ENCODE peak calls at places on chromosomes 4 and X, in ten cellular contexts. D, G, A, K, C, H, V, I, Q and F are unnamed samples.

GRCh38 chr4:77074961-77075855 is 581 bp downstream of the CCNI start:
- DNase-seq in D (peak), G (peak), A (peak), K (peak), C (peak), H (peak), V (peak), I (peak), Q (peak), F (peak)

GRCh38 chr4:76199664-76200211 is 13.9 kb downstream of the SCARB2 start:
- DNase-seq in D (peak), G (no peak), A (no peak), K (peak), C (peak), H (no peak), V (no peak), I (no peak), Q (no peak), F (no peak)

GRCh38 chr4:56289934-56290333 is 97.4 kb downstream of the AASDH start:
- DNase-seq in D (no peak), G (peak), A (no peak), K (no peak), C (no peak), H (no peak), V (no peak), I (no peak), Q (no peak), F (no peak)

GRCh38 chr4:67198757-67199156 is 346.5 kb downstream of the CENPC start:
- DNase-seq in D (no peak), G (peak), A (peak), K (no peak), C (no peak), H (no peak), V (no peak), I (no peak), Q (no peak), F (peak)

GRCh38 chrX:34638116-34638515 is 19.0 kb downstream of the TMEM47 start:
- DNase-seq in D (no peak), G (no peak), A (no peak), K (no peak), C (no peak), H (no peak), V (no peak), I (no peak), Q (no peak), F (peak)

GRCh38 chr4:11111876-11112275 is 316.8 kb downstream of the HS3ST1 start:
- DNase-seq in D (no peak), G (no peak), A (no peak), K (no peak), C (no peak), H (no peak), V (no peak), I (no peak), Q (no peak), F (no peak)

GRCh38 chr4:87896020-87896621 is 63.4 kb downstream of the MEPE start:
- DNase-seq in D (peak), G (peak), A (peak), K (no peak), C (no peak), H (peak), V (peak), I (no peak), Q (peak), F (peak)

GRCh38 chrX:107744868-107745267 is 30.7 kb downstream of the TSC22D3 start:
- DNase-seq in D (no peak), G (no peak), A (no peak), K (no peak), C (no peak), H (no peak), V (no peak), I (no peak), Q (no peak), F (no peak)

GRCh38 chr4:10656420-10656819 is 28.1 kb downstream of the CLNK start:
- DNase-seq in D (no peak), G (no peak), A (no peak), K (no peak), C (no peak), H (no peak), V (no peak), I (no peak), Q (no peak), F (no peak)

GRCh38 chrX:8851487-8851886 is 50.3 kb upstream of the FAM9A start:
- DNase-seq in D (no peak), G (no peak), A (no peak), K (no peak), C (no peak), H (no peak), V (no peak), I (no peak), Q (no peak), F (no peak)

GRCh38 chrX:51420610-51421009 is 75.8 kb downstream of the NUDT11 start:
- DNase-seq in D (no peak), G (peak), A (peak), K (no peak), C (no peak), H (peak), V (no peak), I (no peak), Q (no peak), F (peak)

GRCh38 chr4:55635282-55635681 is 816 bp downstream of the NMU start:
- DNase-seq in D (peak), G (no peak), A (no peak), K (no peak), C (no peak), H (no peak), V (no peak), I (no peak), Q (no peak), F (peak)

GRCh38 chr4:3387943-3388348 is 53.8 kb upstream of the HGFAC start:
- DNase-seq in D (peak), G (no peak), A (peak), K (peak), C (peak), H (peak), V (peak), I (peak), Q (peak), F (peak)

GRCh38 chr4:140018931-140019618 is 134.9 kb downstream of the MAML3 start:
- DNase-seq in D (no peak), G (no peak), A (no peak), K (no peak), C (no peak), H (no peak), V (no peak), I (no peak), Q (no peak), F (no peak)

GRCh38 chrX:123277821-123278220 is 93.7 kb downstream of the GRIA3 start:
- DNase-seq in D (no peak), G (no peak), A (no peak), K (no peak), C (no peak), H (no peak), V (no peak), I (no peak), Q (no peak), F (no peak)

GRCh38 chr4:164412246-164412645 is 341.7 kb upstream of the SMIM31 start:
- DNase-seq in D (no peak), G (no peak), A (no peak), K (no peak), C (no peak), H (no peak), V (no peak), I (no peak), Q (no peak), F (no peak)

GRCh38 chr4:152408514-152409327 is 127.2 kb downstream of the FBXW7 start:
- DNase-seq in D (no peak), G (no peak), A (peak), K (no peak), C (no peak), H (no peak), V (no peak), I (no peak), Q (no peak), F (peak)

GRCh38 chrX:66164470-66164869 is 423 bp downstream of the HEPH start:
- DNase-seq in D (no peak), G (no peak), A (peak), K (no peak), C (no peak), H (no peak), V (no peak), I (no peak), Q (no peak), F (no peak)

GRCh38 chr4:141158219-141158618 is 24.9 kb upstream of the RNF150 start:
- DNase-seq in D (no peak), G (no peak), A (no peak), K (no peak), C (no peak), H (peak), V (no peak), I (no peak), Q (no peak), F (peak)

GRCh38 chr4:42605264-42605663 is 51.6 kb downstream of the ATP8A1 start:
- DNase-seq in D (no peak), G (no peak), A (no peak), K (no peak), C (peak), H (no peak), V (no peak), I (no peak), Q (no peak), F (no peak)

GRCh38 chr4:165288639-165289428 is 38.6 kb upstream of the MSMO1 start:
- DNase-seq in D (no peak), G (no peak), A (peak), K (no peak), C (no peak), H (peak), V (no peak), I (no peak), Q (no peak), F (peak)

GRCh38 chr4:186829740-186830449 is 106.2 kb upstream of the FAT1 start:
- DNase-seq in D (no peak), G (no peak), A (no peak), K (no peak), C (no peak), H (no peak), V (no peak), I (no peak), Q (no peak), F (no peak)

GRCh38 chr4:82865592-82865991 is 25.4 kb downstream of the SEC31A start:
- DNase-seq in D (no peak), G (peak), A (peak), K (no peak), C (no peak), H (peak), V (no peak), I (no peak), Q (no peak), F (peak)

GRCh38 chrX:119292445-119292844 is 56.4 kb downstream of the PGRMC1 start:
- DNase-seq in D (no peak), G (no peak), A (peak), K (no peak), C (no peak), H (no peak), V (no peak), I (no peak), Q (no peak), F (no peak)

GRCh38 chrX:34880656-34881055 is 61.9 kb upstream of the FAM47B start:
- DNase-seq in D (no peak), G (no peak), A (peak), K (no peak), C (no peak), H (peak), V (no peak), I (no peak), Q (no peak), F (no peak)

GRCh38 chr4:88759039-88759631 is 61.5 kb upstream of the NAP1L5 start:
- DNase-seq in D (peak), G (no peak), A (no peak), K (no peak), C (no peak), H (peak), V (no peak), I (no peak), Q (no peak), F (peak)

DNA sequence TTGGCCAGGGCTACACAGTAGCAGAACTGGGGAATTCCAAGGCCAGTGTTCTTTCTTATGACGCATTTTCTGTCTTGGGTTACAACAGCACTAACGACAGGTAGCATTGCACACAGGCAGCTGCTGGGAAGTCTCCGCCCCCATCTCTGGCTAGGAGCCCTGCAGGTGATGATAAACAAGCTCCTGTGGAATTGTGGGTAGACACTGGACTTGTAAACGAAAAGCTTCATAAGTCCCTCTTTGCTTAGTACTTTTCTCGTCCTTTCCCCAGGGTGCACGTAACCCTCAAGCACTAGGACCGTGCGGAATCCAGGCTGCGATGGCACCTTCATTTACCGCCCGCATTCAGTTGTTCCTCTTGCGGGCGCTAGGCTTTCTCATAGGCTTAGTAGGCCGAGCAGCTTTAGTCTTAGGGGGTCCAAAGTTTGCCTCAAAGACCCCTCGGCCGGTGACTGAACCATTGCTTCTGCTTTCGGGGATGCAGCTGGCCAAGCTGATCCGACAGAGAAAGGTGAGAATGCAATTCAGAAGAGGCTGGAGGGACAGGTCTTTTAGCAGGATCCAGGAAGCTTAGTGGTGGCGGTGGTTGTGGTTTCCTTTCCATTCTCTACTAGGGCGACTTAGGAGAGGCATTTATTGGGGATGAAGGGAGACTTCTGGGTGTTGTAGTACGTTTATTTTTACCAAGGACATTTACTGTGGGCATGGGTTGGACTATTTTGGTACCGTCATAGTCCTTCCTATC is at the start of gene FAAH2:
- DNase-seq in D (peak), G (peak), A (peak), K (peak), C (no peak), H (no peak), V (no peak), I (peak), Q (peak), F (peak)
- TF ChIP-seq CTCF in D (peak), G (no peak), A (peak), K (no peak), C (no peak), H (no peak), V (no peak), I (no peak), Q (no peak), F (no peak)

GRCh38 chr4:24809376-24809775 is 14.0 kb downstream of the SOD3 start:
- DNase-seq in D (peak), G (no peak), A (no peak), K (no peak), C (no peak), H (no peak), V (no peak), I (no peak), Q (no peak), F (no peak)
- TF ChIP-seq CTCF in D (peak), G (no peak), A (peak), K (no peak), C (no peak), H (peak), V (no peak), I (no peak), Q (no peak), F (peak)

DNA sequence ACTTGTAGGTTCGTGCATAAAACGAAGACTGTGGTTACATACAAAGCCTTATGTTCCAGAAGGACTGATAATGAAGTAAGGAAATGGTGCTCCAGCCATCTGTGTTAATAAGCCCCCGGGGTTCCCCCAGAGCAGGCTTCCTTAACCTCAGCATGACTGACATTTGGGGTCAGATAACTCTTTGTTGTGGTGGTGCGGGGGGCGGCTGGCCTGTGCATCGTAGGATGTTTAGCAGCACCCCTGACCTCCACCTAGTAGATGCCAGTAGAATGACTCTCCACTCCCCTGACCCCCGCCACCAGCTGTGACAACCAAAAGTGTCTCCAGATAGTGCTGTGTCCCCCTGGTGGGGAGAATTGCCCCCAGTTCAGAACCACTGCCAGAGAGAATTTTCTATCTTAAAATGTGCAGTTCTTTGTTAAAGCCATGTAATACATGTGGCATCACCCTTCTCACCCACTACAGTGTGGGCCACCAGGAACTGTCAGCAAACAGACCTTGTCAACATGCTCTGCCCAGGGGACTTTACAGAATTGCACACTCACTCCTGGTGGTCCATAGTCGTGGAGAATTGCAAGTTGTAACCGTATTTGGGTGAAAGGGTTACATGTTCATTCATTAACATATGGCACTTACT is 7.5 kb downstream of the SH3KBP1 start:
- DNase-seq in D (no peak), G (no peak), A (no peak), K (no peak), C (no peak), H (no peak), V (no peak), I (no peak), Q (no peak), F (no peak)
- TF ChIP-seq CTCF in D (peak), G (no peak), A (no peak), K (no peak), C (no peak), H (no peak), V (no peak), I (no peak), Q (no peak), F (no peak)

GRCh38 chr4:126396703-126397102 is 1081.9 kb downstream of the FAT4 start:
- DNase-seq in D (no peak), G (no peak), A (no peak), K (no peak), C (no peak), H (no peak), V (no peak), I (no peak), Q (no peak), F (no peak)
- TF ChIP-seq CTCF in D (peak), G (no peak), A (peak), K (no peak), C (no peak), H (no peak), V (no peak), I (no peak), Q (no peak), F (no peak)

GRCh38 chr4:119627267-119628190 is 1.1 kb downstream of the PDE5A start:
- DNase-seq in D (peak), G (peak), A (peak), K (peak), C (peak), H (peak), V (peak), I (peak), Q (peak), F (peak)
- TF ChIP-seq CTCF in D (peak), G (peak), A (peak), K (peak), C (peak), H (no peak), V (peak), I (peak), Q (peak), F (peak)

DNA sequence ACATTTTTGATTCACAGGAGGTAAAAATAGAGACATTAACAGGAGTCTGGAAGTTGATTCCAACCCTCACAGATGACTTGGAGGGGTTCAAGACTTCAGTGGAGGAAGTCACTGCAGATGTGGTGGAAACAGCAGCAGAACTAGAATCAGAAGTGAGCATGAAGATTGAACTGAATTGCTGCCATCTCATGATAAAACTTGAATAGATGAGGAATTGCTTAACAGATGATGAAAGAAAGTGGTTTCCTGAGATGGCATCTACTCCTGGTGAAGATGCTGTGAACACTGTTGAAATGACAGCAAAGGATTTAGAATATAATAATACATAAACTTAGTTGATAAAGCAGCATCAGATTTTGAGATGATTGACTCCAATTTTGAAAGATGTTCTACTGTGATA is 76.6 kb downstream of the RELL1 start:
- DNase-seq in D (no peak), G (no peak), A (no peak), K (no peak), C (no peak), H (no peak), V (no peak), I (no peak), Q (no peak), F (no peak)
- TF ChIP-seq CTCF in D (no peak), G (no peak), A (no peak), K (no peak), C (no peak), H (no peak), V (no peak), I (no peak), Q (no peak), F (no peak)